ENCODE peak calls at places on chromosomes 16 and 17, in ten cellular contexts. One of them, this sample, is unnamed.

GRCh38 chr17:27109346-27109745 is 184.6 kb upstream of the WSB1 start:
- DNase-seq in AG04450: no peak
- DNase-seq in transverse colon: no peak
- DNase-seq in MM.1S: no peak
- DNase-seq in tibial artery: no peak
- DNase-seq in cardiac fibroblast: no peak
- DNase-seq in heart right ventricle: no peak
- DNase-seq in K562: no peak
- DNase-seq in foreskin fibroblast: no peak
- DNase-seq in SJSA1: no peak
- DNase-seq in this sample: no peak

GRCh38 chr17:47864791-47865216 is 13.8 kb upstream of the SP6 start:
- DNase-seq in SJSA1: no peak
- DNase-seq in heart right ventricle: no peak
- DNase-seq in AG04450: no peak
- DNase-seq in MM.1S: peak
- DNase-seq in transverse colon: no peak
- DNase-seq in tibial artery: no peak
- DNase-seq in cardiac fibroblast: no peak
- DNase-seq in K562: no peak
- DNase-seq in foreskin fibroblast: no peak
- DNase-seq in this sample: peak

GRCh38 chr17:51857052-51857593 is 301.4 kb downstream of the CA10 start:
- DNase-seq in transverse colon: no peak
- DNase-seq in cardiac fibroblast: no peak
- DNase-seq in tibial artery: no peak
- DNase-seq in MM.1S: no peak
- DNase-seq in AG04450: no peak
- DNase-seq in heart right ventricle: no peak
- DNase-seq in foreskin fibroblast: no peak
- DNase-seq in SJSA1: no peak
- DNase-seq in K562: no peak
- DNase-seq in this sample: no peak

GRCh38 chr16:49544828-49545227 is 171.2 kb downstream of the C16orf78 start:
- DNase-seq in MM.1S: no peak
- DNase-seq in foreskin fibroblast: no peak
- DNase-seq in AG04450: no peak
- DNase-seq in cardiac fibroblast: no peak
- DNase-seq in K562: no peak
- DNase-seq in tibial artery: no peak
- DNase-seq in SJSA1: no peak
- DNase-seq in heart right ventricle: no peak
- DNase-seq in transverse colon: no peak
- DNase-seq in this sample: no peak

GRCh38 chr17:56142325-56142724 is 10.9 kb upstream of the ANKFN1 start:
- DNase-seq in MM.1S: no peak
- DNase-seq in K562: no peak
- DNase-seq in tibial artery: peak
- DNase-seq in cardiac fibroblast: peak
- DNase-seq in foreskin fibroblast: peak
- DNase-seq in SJSA1: no peak
- DNase-seq in transverse colon: no peak
- DNase-seq in heart right ventricle: no peak
- DNase-seq in AG04450: peak
- DNase-seq in this sample: peak

GRCh38 chr16:27853101-27853500 is 210.4 kb downstream of the GSG1L start:
- DNase-seq in transverse colon: no peak
- DNase-seq in AG04450: no peak
- DNase-seq in K562: no peak
- DNase-seq in heart right ventricle: no peak
- DNase-seq in cardiac fibroblast: no peak
- DNase-seq in SJSA1: no peak
- DNase-seq in tibial artery: no peak
- DNase-seq in foreskin fibroblast: no peak
- DNase-seq in MM.1S: peak
- DNase-seq in this sample: no peak

GRCh38 chr17:2883544-2884203 is 87.4 kb downstream of the RAP1GAP2 start:
- DNase-seq in SJSA1: no peak
- DNase-seq in tibial artery: no peak
- DNase-seq in MM.1S: no peak
- DNase-seq in AG04450: no peak
- DNase-seq in foreskin fibroblast: peak
- DNase-seq in heart right ventricle: peak
- DNase-seq in cardiac fibroblast: peak
- DNase-seq in K562: no peak
- DNase-seq in transverse colon: no peak
- DNase-seq in this sample: peak

GRCh38 chr17:71438631-71439146 is 682.1 kb upstream of the SOX9 start:
- DNase-seq in cardiac fibroblast: peak
- DNase-seq in heart right ventricle: no peak
- DNase-seq in K562: no peak
- DNase-seq in foreskin fibroblast: peak
- DNase-seq in AG04450: peak
- DNase-seq in tibial artery: peak
- DNase-seq in SJSA1: peak
- DNase-seq in transverse colon: no peak
- DNase-seq in MM.1S: no peak
- DNase-seq in this sample: peak

GRCh38 chr16:52573365-52574104 is 26.6 kb upstream of the TOX3 start:
- DNase-seq in tibial artery: no peak
- DNase-seq in cardiac fibroblast: no peak
- DNase-seq in MM.1S: no peak
- DNase-seq in heart right ventricle: no peak
- DNase-seq in AG04450: no peak
- DNase-seq in foreskin fibroblast: no peak
- DNase-seq in K562: no peak
- DNase-seq in SJSA1: no peak
- DNase-seq in transverse colon: peak
- DNase-seq in this sample: no peak

GRCh38 chr17:44278006-44278405 is 10.1 kb upstream of the SLC4A1 start:
- DNase-seq in tibial artery: no peak
- DNase-seq in SJSA1: no peak
- DNase-seq in foreskin fibroblast: peak
- DNase-seq in heart right ventricle: no peak
- DNase-seq in AG04450: no peak
- DNase-seq in MM.1S: no peak
- DNase-seq in K562: no peak
- DNase-seq in transverse colon: no peak
- DNase-seq in cardiac fibroblast: peak
- DNase-seq in this sample: peak

GRCh38 chr16:22912654-22913053 is 98.7 kb downstream of the HS3ST2 start:
- DNase-seq in AG04450: no peak
- DNase-seq in SJSA1: no peak
- DNase-seq in cardiac fibroblast: no peak
- DNase-seq in MM.1S: no peak
- DNase-seq in heart right ventricle: no peak
- DNase-seq in K562: no peak
- DNase-seq in transverse colon: no peak
- DNase-seq in foreskin fibroblast: no peak
- DNase-seq in tibial artery: no peak
- DNase-seq in this sample: no peak

GRCh38 chr17:75535119-75535537 is 9.6 kb downstream of the LLGL2 start:
- DNase-seq in heart right ventricle: no peak
- DNase-seq in transverse colon: peak
- DNase-seq in K562: no peak
- DNase-seq in cardiac fibroblast: no peak
- DNase-seq in tibial artery: no peak
- DNase-seq in AG04450: no peak
- DNase-seq in foreskin fibroblast: no peak
- DNase-seq in SJSA1: no peak
- DNase-seq in MM.1S: no peak
- DNase-seq in this sample: no peak

GRCh38 chr17:61149862-61150362 is 249.7 kb upstream of the TBX2 start:
- DNase-seq in heart right ventricle: no peak
- DNase-seq in foreskin fibroblast: no peak
- DNase-seq in K562: no peak
- DNase-seq in AG04450: no peak
- DNase-seq in cardiac fibroblast: no peak
- DNase-seq in SJSA1: no peak
- DNase-seq in MM.1S: no peak
- DNase-seq in tibial artery: no peak
- DNase-seq in transverse colon: no peak
- DNase-seq in this sample: no peak

GRCh38 chr17:74326506-74326905 is 480 bp downstream of the KIF19 start:
- DNase-seq in tibial artery: no peak
- DNase-seq in AG04450: no peak
- DNase-seq in heart right ventricle: no peak
- DNase-seq in cardiac fibroblast: no peak
- DNase-seq in SJSA1: no peak
- DNase-seq in transverse colon: no peak
- DNase-seq in K562: no peak
- DNase-seq in foreskin fibroblast: no peak
- DNase-seq in MM.1S: no peak
- DNase-seq in this sample: no peak

GRCh38 chr17:83032781-83033180 is 46.6 kb upstream of the METRNL start:
- DNase-seq in SJSA1: no peak
- DNase-seq in transverse colon: no peak
- DNase-seq in heart right ventricle: no peak
- DNase-seq in MM.1S: no peak
- DNase-seq in foreskin fibroblast: no peak
- DNase-seq in cardiac fibroblast: no peak
- DNase-seq in AG04450: no peak
- DNase-seq in tibial artery: no peak
- DNase-seq in K562: no peak
- DNase-seq in this sample: no peak

GRCh38 chr16:375927-376816 is 5.6 kb downstream of the PGAP6 start:
- DNase-seq in cardiac fibroblast: no peak
- DNase-seq in AG04450: no peak
- DNase-seq in SJSA1: no peak
- DNase-seq in tibial artery: no peak
- DNase-seq in MM.1S: no peak
- DNase-seq in K562: no peak
- DNase-seq in foreskin fibroblast: no peak
- DNase-seq in transverse colon: no peak
- DNase-seq in heart right ventricle: no peak
- DNase-seq in this sample: no peak

GRCh38 chr17:49910858-49911204 is 58.2 kb upstream of the DLX4 start:
- DNase-seq in MM.1S: no peak
- DNase-seq in AG04450: no peak
- DNase-seq in heart right ventricle: no peak
- DNase-seq in K562: no peak
- DNase-seq in transverse colon: no peak
- DNase-seq in cardiac fibroblast: no peak
- DNase-seq in foreskin fibroblast: no peak
- DNase-seq in SJSA1: no peak
- DNase-seq in tibial artery: no peak
- DNase-seq in this sample: no peak
- H3K4me3 ChIP-seq in MM.1S: no peak
- H3K4me3 ChIP-seq in AG04450: no peak
- H3K4me3 ChIP-seq in heart right ventricle: no peak
- H3K4me3 ChIP-seq in K562: no peak
- H3K4me3 ChIP-seq in transverse colon: no peak
- H3K4me3 ChIP-seq in cardiac fibroblast: no peak
- H3K4me3 ChIP-seq in foreskin fibroblast: no peak
- H3K4me3 ChIP-seq in SJSA1: no peak
- H3K4me3 ChIP-seq in tibial artery: no peak
- H3K4me3 ChIP-seq in this sample: no peak

DNA sequence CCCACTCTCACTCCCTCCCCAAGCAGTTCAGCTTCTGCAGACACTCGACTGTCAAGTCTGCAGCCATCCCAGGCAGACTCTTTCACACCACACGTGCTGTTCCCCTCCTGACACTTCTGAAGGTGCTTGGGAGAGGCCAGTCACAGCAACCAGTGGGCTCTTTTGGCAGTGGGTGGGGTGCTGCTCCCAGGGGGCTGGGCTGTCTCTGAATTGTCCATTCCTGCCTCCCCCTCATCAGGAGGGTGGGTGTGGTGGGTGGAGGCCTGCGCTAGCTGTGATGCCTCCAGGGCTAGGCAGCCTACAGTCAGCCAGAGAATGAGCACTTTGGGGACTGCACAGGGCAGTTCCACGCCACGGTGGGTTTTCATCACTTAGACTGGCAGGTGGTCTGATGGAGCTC is 10.3 kb downstream of the STARD3 start:
- DNase-seq in MM.1S: no peak
- DNase-seq in SJSA1: no peak
- DNase-seq in foreskin fibroblast: no peak
- DNase-seq in tibial artery: no peak
- DNase-seq in transverse colon: no peak
- DNase-seq in cardiac fibroblast: no peak
- DNase-seq in heart right ventricle: no peak
- DNase-seq in K562: peak
- DNase-seq in AG04450: no peak
- DNase-seq in this sample: no peak
- H3K4me3 ChIP-seq in MM.1S: no peak
- H3K4me3 ChIP-seq in SJSA1: no peak
- H3K4me3 ChIP-seq in foreskin fibroblast: no peak
- H3K4me3 ChIP-seq in tibial artery: no peak
- H3K4me3 ChIP-seq in transverse colon: no peak
- H3K4me3 ChIP-seq in cardiac fibroblast: no peak
- H3K4me3 ChIP-seq in heart right ventricle: no peak
- H3K4me3 ChIP-seq in K562: no peak
- H3K4me3 ChIP-seq in AG04450: no peak
- H3K4me3 ChIP-seq in this sample: no peak

DNA sequence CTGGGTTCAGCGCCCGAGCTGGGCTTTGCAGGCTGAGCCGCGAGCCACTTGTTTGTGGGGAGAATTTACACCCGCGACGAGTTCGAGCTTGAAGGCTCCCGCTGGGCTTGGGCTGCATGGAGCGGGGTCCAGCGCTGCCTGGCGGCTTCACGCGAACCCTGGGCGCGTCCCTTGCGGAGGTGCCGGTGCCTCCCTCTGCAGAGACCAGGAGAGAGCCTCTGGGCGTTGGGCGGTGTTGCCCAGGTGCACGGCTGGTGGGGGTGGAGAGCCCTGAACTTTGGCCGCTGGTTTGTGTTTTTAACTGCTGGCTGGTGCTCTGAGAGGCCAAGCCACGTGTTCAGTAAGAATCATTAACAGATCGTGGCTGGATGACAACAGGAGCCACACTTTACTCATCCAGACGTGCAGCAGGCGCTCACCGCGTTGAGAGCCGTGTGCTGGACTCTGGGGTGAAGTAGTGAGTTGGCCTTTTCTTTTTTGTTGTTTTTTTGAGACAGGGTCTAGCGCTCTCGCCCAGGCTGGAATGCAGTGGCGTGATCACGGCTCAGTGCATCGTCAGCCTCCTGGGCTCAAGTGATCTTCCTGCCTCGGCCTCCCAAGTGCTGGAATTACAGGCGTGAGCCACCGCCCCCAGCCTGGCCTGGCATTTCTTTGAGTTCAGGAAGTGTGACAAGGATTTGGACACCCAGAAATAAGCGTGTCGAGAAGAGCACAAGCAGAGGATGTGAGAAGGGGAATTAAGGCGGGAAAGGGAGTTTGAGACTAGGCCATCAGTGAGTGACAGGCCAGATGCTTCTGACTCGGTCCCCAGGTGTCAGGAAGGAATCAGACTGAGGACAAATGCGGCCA is 827 bp downstream of the CDK10 start:
- DNase-seq in tibial artery: no peak
- DNase-seq in heart right ventricle: no peak
- DNase-seq in foreskin fibroblast: peak
- DNase-seq in AG04450: no peak
- DNase-seq in cardiac fibroblast: peak
- DNase-seq in transverse colon: peak
- DNase-seq in SJSA1: peak
- DNase-seq in MM.1S: peak
- DNase-seq in K562: peak
- DNase-seq in this sample: no peak
- H3K4me3 ChIP-seq in tibial artery: peak
- H3K4me3 ChIP-seq in heart right ventricle: peak
- H3K4me3 ChIP-seq in foreskin fibroblast: peak
- H3K4me3 ChIP-seq in AG04450: peak
- H3K4me3 ChIP-seq in cardiac fibroblast: peak
- H3K4me3 ChIP-seq in transverse colon: peak
- H3K4me3 ChIP-seq in SJSA1: peak
- H3K4me3 ChIP-seq in MM.1S: peak
- H3K4me3 ChIP-seq in K562: peak
- H3K4me3 ChIP-seq in this sample: peak

GRCh38 chr16:29743827-29744531 is 1.8 kb downstream of the C16orf54 start:
- DNase-seq in MM.1S: no peak
- DNase-seq in SJSA1: no peak
- DNase-seq in cardiac fibroblast: no peak
- DNase-seq in tibial artery: no peak
- DNase-seq in K562: no peak
- DNase-seq in AG04450: no peak
- DNase-seq in heart right ventricle: no peak
- DNase-seq in transverse colon: peak
- DNase-seq in foreskin fibroblast: no peak
- DNase-seq in this sample: no peak
- H3K4me3 ChIP-seq in MM.1S: no peak
- H3K4me3 ChIP-seq in SJSA1: no peak
- H3K4me3 ChIP-seq in cardiac fibroblast: no peak
- H3K4me3 ChIP-seq in tibial artery: no peak
- H3K4me3 ChIP-seq in K562: no peak
- H3K4me3 ChIP-seq in AG04450: no peak
- H3K4me3 ChIP-seq in heart right ventricle: no peak
- H3K4me3 ChIP-seq in transverse colon: no peak
- H3K4me3 ChIP-seq in foreskin fibroblast: no peak
- H3K4me3 ChIP-seq in this sample: no peak